ENCODE peak calls at places on chromosomes 5 and 9, in nine cellular contexts. One of them, this sample, is unnamed.

GRCh38 chr5:116872986-116873385 is 298.4 kb upstream of the SEMA6A start:
- DNase-seq in NCI-H2029 treated with DMSO at 0.1 percent for 48 hours: no peak
- DNase-seq in GM13977: no peak
- DNase-seq in NCI-H1105 treated with DMSO at 0.1 percent for 48 hours: no peak
- DNase-seq in activated CD8-positive, alpha-beta T cell treated with anti-CD3 and anti-CD28 coated beads for 36 hours: no peak
- DNase-seq in AG09319: no peak
- DNase-seq in nephron progenitor cell: no peak
- DNase-seq in T-helper 9 cell: no peak
- DNase-seq in stimulated activated CD8-positive, alpha-beta memory T cell treated with anti-CD3 and anti-CD28 coated beads, Interleukin-4, amount 100 ng/mL, for 4 hours: no peak
- DNase-seq in this sample: no peak

GRCh38 chr5:83077662-83078261 is 415 bp downstream of the XRCC4 start:
- DNase-seq in stimulated activated CD8-positive, alpha-beta memory T cell treated with anti-CD3 and anti-CD28 coated beads, Interleukin-4, amount 100 ng/mL, for 4 hours: no peak
- DNase-seq in activated CD8-positive, alpha-beta T cell treated with anti-CD3 and anti-CD28 coated beads for 36 hours: peak
- DNase-seq in T-helper 9 cell: no peak
- DNase-seq in AG09319: no peak
- DNase-seq in NCI-H1105 treated with DMSO at 0.1 percent for 48 hours: no peak
- DNase-seq in GM13977: no peak
- DNase-seq in NCI-H2029 treated with DMSO at 0.1 percent for 48 hours: no peak
- DNase-seq in nephron progenitor cell: no peak
- DNase-seq in this sample: no peak

GRCh38 chr9:14480561-14480960 is 166.6 kb upstream of the NFIB start:
- DNase-seq in NCI-H1105 treated with DMSO at 0.1 percent for 48 hours: no peak
- DNase-seq in AG09319: no peak
- DNase-seq in nephron progenitor cell: no peak
- DNase-seq in activated CD8-positive, alpha-beta T cell treated with anti-CD3 and anti-CD28 coated beads for 36 hours: no peak
- DNase-seq in T-helper 9 cell: no peak
- DNase-seq in stimulated activated CD8-positive, alpha-beta memory T cell treated with anti-CD3 and anti-CD28 coated beads, Interleukin-4, amount 100 ng/mL, for 4 hours: no peak
- DNase-seq in GM13977: no peak
- DNase-seq in NCI-H2029 treated with DMSO at 0.1 percent for 48 hours: no peak
- DNase-seq in this sample: no peak

GRCh38 chr9:127139071-127139731 is 16.8 kb upstream of the ANGPTL2 start:
- DNase-seq in stimulated activated CD8-positive, alpha-beta memory T cell treated with anti-CD3 and anti-CD28 coated beads, Interleukin-4, amount 100 ng/mL, for 4 hours: no peak
- DNase-seq in AG09319: no peak
- DNase-seq in activated CD8-positive, alpha-beta T cell treated with anti-CD3 and anti-CD28 coated beads for 36 hours: no peak
- DNase-seq in NCI-H2029 treated with DMSO at 0.1 percent for 48 hours: no peak
- DNase-seq in GM13977: no peak
- DNase-seq in NCI-H1105 treated with DMSO at 0.1 percent for 48 hours: no peak
- DNase-seq in nephron progenitor cell: no peak
- DNase-seq in T-helper 9 cell: no peak
- DNase-seq in this sample: no peak

GRCh38 chr5:17315710-17316221 is 98.3 kb downstream of the BASP1 start:
- DNase-seq in AG09319: peak
- DNase-seq in T-helper 9 cell: no peak
- DNase-seq in activated CD8-positive, alpha-beta T cell treated with anti-CD3 and anti-CD28 coated beads for 36 hours: no peak
- DNase-seq in stimulated activated CD8-positive, alpha-beta memory T cell treated with anti-CD3 and anti-CD28 coated beads, Interleukin-4, amount 100 ng/mL, for 4 hours: no peak
- DNase-seq in NCI-H2029 treated with DMSO at 0.1 percent for 48 hours: no peak
- DNase-seq in nephron progenitor cell: no peak
- DNase-seq in GM13977: no peak
- DNase-seq in NCI-H1105 treated with DMSO at 0.1 percent for 48 hours: no peak
- DNase-seq in this sample: no peak

GRCh38 chr5:58407042-58407709 is 52.7 kb downstream of the PLK2 start:
- DNase-seq in activated CD8-positive, alpha-beta T cell treated with anti-CD3 and anti-CD28 coated beads for 36 hours: no peak
- DNase-seq in GM13977: no peak
- DNase-seq in T-helper 9 cell: no peak
- DNase-seq in NCI-H2029 treated with DMSO at 0.1 percent for 48 hours: no peak
- DNase-seq in nephron progenitor cell: no peak
- DNase-seq in stimulated activated CD8-positive, alpha-beta memory T cell treated with anti-CD3 and anti-CD28 coated beads, Interleukin-4, amount 100 ng/mL, for 4 hours: no peak
- DNase-seq in AG09319: peak
- DNase-seq in NCI-H1105 treated with DMSO at 0.1 percent for 48 hours: no peak
- DNase-seq in this sample: no peak

GRCh38 chr5:171307843-171308452 is 1.1 kb upstream of the TLX3 start:
- DNase-seq in NCI-H1105 treated with DMSO at 0.1 percent for 48 hours: no peak
- DNase-seq in AG09319: no peak
- DNase-seq in nephron progenitor cell: peak
- DNase-seq in T-helper 9 cell: no peak
- DNase-seq in activated CD8-positive, alpha-beta T cell treated with anti-CD3 and anti-CD28 coated beads for 36 hours: no peak
- DNase-seq in NCI-H2029 treated with DMSO at 0.1 percent for 48 hours: no peak
- DNase-seq in stimulated activated CD8-positive, alpha-beta memory T cell treated with anti-CD3 and anti-CD28 coated beads, Interleukin-4, amount 100 ng/mL, for 4 hours: no peak
- DNase-seq in GM13977: no peak
- DNase-seq in this sample: no peak

GRCh38 chr9:121305269-121305994 is 37.5 kb downstream of the GSN start:
- DNase-seq in T-helper 9 cell: no peak
- DNase-seq in AG09319: no peak
- DNase-seq in GM13977: no peak
- DNase-seq in NCI-H1105 treated with DMSO at 0.1 percent for 48 hours: no peak
- DNase-seq in activated CD8-positive, alpha-beta T cell treated with anti-CD3 and anti-CD28 coated beads for 36 hours: no peak
- DNase-seq in NCI-H2029 treated with DMSO at 0.1 percent for 48 hours: no peak
- DNase-seq in nephron progenitor cell: no peak
- DNase-seq in stimulated activated CD8-positive, alpha-beta memory T cell treated with anti-CD3 and anti-CD28 coated beads, Interleukin-4, amount 100 ng/mL, for 4 hours: no peak
- DNase-seq in this sample: no peak

GRCh38 chr5:42377496-42377895 is 45.7 kb upstream of the GHR start:
- DNase-seq in nephron progenitor cell: no peak
- DNase-seq in stimulated activated CD8-positive, alpha-beta memory T cell treated with anti-CD3 and anti-CD28 coated beads, Interleukin-4, amount 100 ng/mL, for 4 hours: no peak
- DNase-seq in NCI-H1105 treated with DMSO at 0.1 percent for 48 hours: no peak
- DNase-seq in NCI-H2029 treated with DMSO at 0.1 percent for 48 hours: no peak
- DNase-seq in T-helper 9 cell: no peak
- DNase-seq in activated CD8-positive, alpha-beta T cell treated with anti-CD3 and anti-CD28 coated beads for 36 hours: no peak
- DNase-seq in AG09319: no peak
- DNase-seq in GM13977: no peak
- DNase-seq in this sample: no peak

GRCh38 chr9:81648891-81649290 is 40.5 kb downstream of the TLE1 start:
- DNase-seq in NCI-H1105 treated with DMSO at 0.1 percent for 48 hours: no peak
- DNase-seq in AG09319: no peak
- DNase-seq in nephron progenitor cell: no peak
- DNase-seq in stimulated activated CD8-positive, alpha-beta memory T cell treated with anti-CD3 and anti-CD28 coated beads, Interleukin-4, amount 100 ng/mL, for 4 hours: no peak
- DNase-seq in NCI-H2029 treated with DMSO at 0.1 percent for 48 hours: no peak
- DNase-seq in activated CD8-positive, alpha-beta T cell treated with anti-CD3 and anti-CD28 coated beads for 36 hours: no peak
- DNase-seq in GM13977: no peak
- DNase-seq in T-helper 9 cell: no peak
- DNase-seq in this sample: no peak

GRCh38 chr9:113431181-113431580 is 20.6 kb downstream of the C9orf43 start:
- DNase-seq in NCI-H1105 treated with DMSO at 0.1 percent for 48 hours: no peak
- DNase-seq in GM13977: no peak
- DNase-seq in AG09319: no peak
- DNase-seq in T-helper 9 cell: no peak
- DNase-seq in stimulated activated CD8-positive, alpha-beta memory T cell treated with anti-CD3 and anti-CD28 coated beads, Interleukin-4, amount 100 ng/mL, for 4 hours: no peak
- DNase-seq in nephron progenitor cell: no peak
- DNase-seq in NCI-H2029 treated with DMSO at 0.1 percent for 48 hours: no peak
- DNase-seq in activated CD8-positive, alpha-beta T cell treated with anti-CD3 and anti-CD28 coated beads for 36 hours: no peak
- DNase-seq in this sample: no peak

GRCh38 chr9:95936579-95937075 is 61.1 kb downstream of the ERCC6L2 start:
- DNase-seq in stimulated activated CD8-positive, alpha-beta memory T cell treated with anti-CD3 and anti-CD28 coated beads, Interleukin-4, amount 100 ng/mL, for 4 hours: no peak
- DNase-seq in T-helper 9 cell: no peak
- DNase-seq in AG09319: no peak
- DNase-seq in NCI-H2029 treated with DMSO at 0.1 percent for 48 hours: no peak
- DNase-seq in NCI-H1105 treated with DMSO at 0.1 percent for 48 hours: no peak
- DNase-seq in GM13977: no peak
- DNase-seq in nephron progenitor cell: no peak
- DNase-seq in activated CD8-positive, alpha-beta T cell treated with anti-CD3 and anti-CD28 coated beads for 36 hours: no peak
- DNase-seq in this sample: no peak

GRCh38 chr5:115497200-115497599 is 47.4 kb downstream of the FEM1C start:
- DNase-seq in stimulated activated CD8-positive, alpha-beta memory T cell treated with anti-CD3 and anti-CD28 coated beads, Interleukin-4, amount 100 ng/mL, for 4 hours: no peak
- DNase-seq in NCI-H1105 treated with DMSO at 0.1 percent for 48 hours: no peak
- DNase-seq in nephron progenitor cell: no peak
- DNase-seq in T-helper 9 cell: no peak
- DNase-seq in activated CD8-positive, alpha-beta T cell treated with anti-CD3 and anti-CD28 coated beads for 36 hours: no peak
- DNase-seq in NCI-H2029 treated with DMSO at 0.1 percent for 48 hours: no peak
- DNase-seq in AG09319: no peak
- DNase-seq in GM13977: no peak
- DNase-seq in this sample: no peak

GRCh38 chr5:148966348-148966747 is 96.5 kb downstream of the SH3TC2 start:
- DNase-seq in activated CD8-positive, alpha-beta T cell treated with anti-CD3 and anti-CD28 coated beads for 36 hours: no peak
- DNase-seq in NCI-H1105 treated with DMSO at 0.1 percent for 48 hours: no peak
- DNase-seq in T-helper 9 cell: no peak
- DNase-seq in AG09319: no peak
- DNase-seq in NCI-H2029 treated with DMSO at 0.1 percent for 48 hours: no peak
- DNase-seq in GM13977: no peak
- DNase-seq in nephron progenitor cell: no peak
- DNase-seq in stimulated activated CD8-positive, alpha-beta memory T cell treated with anti-CD3 and anti-CD28 coated beads, Interleukin-4, amount 100 ng/mL, for 4 hours: no peak
- DNase-seq in this sample: no peak

GRCh38 chr5:102670224-102670836 is 84.8 kb upstream of the PAM start:
- DNase-seq in T-helper 9 cell: no peak
- DNase-seq in GM13977: peak
- DNase-seq in AG09319: no peak
- DNase-seq in nephron progenitor cell: no peak
- DNase-seq in activated CD8-positive, alpha-beta T cell treated with anti-CD3 and anti-CD28 coated beads for 36 hours: peak
- DNase-seq in NCI-H2029 treated with DMSO at 0.1 percent for 48 hours: peak
- DNase-seq in NCI-H1105 treated with DMSO at 0.1 percent for 48 hours: peak
- DNase-seq in stimulated activated CD8-positive, alpha-beta memory T cell treated with anti-CD3 and anti-CD28 coated beads, Interleukin-4, amount 100 ng/mL, for 4 hours: no peak
- DNase-seq in this sample: no peak

This sample was measured in stimulated activated CD4-positive, alpha-beta T cell treated with anti-CD3 and anti-CD28 coated beads, TNF-alpha, amount 100 ng/mL, for 1 hour.